ENCODE peak calls at places on chromosomes 13 and 19, in six cellular contexts. G, F, J, B, A and Y are unnamed samples.

GRCh38 chr19:34503546-34504272 is 22.2 kb downstream of the WTIP start:
- DNase-seq in F (no peak), A (no peak), J (no peak), G (no peak), B (no peak), Y (no peak)

GRCh38 chr13:76223565-76223964 is 587.4 kb downstream of the LMO7 start:
- DNase-seq in B (no peak), J (peak; percentile 21), A (no peak), F (no peak), G (no peak), Y (no peak)

GRCh38 chr19:4191044-4191443 is 8.6 kb downstream of the ANKRD24 start:
- DNase-seq in B (no peak), J (no peak), A (no peak), G (no peak), F (no peak), Y (no peak)

GRCh38 chr13:26616126-26616525 is 58.6 kb downstream of the WASF3 start:
- DNase-seq in F (no peak), B (no peak), A (no peak), G (no peak), J (no peak), Y (peak; percentile 94)

GRCh38 chr13:60627071-60627686 is 230.2 kb downstream of the TDRD3 start:
- DNase-seq in B (no peak), A (no peak), J (peak; percentile 90), F (no peak), G (no peak), Y (peak; percentile 31)

GRCh38 chr19:38780443-38780842 is 7.1 kb upstream of the LGALS7 start:
- DNase-seq in G (no peak), A (no peak), B (no peak), F (peak; percentile 4), J (no peak), Y (no peak)

GRCh38 chr19:22945560-22945959 is 57.4 kb downstream of the ZNF728 start:
- DNase-seq in B (no peak), F (no peak), J (peak; percentile 33), G (no peak), A (no peak), Y (no peak)

GRCh38 chr13:34591801-34592454 is 350.1 kb upstream of the NBEA start:
- DNase-seq in A (no peak), B (no peak), J (peak; percentile 35), G (no peak), F (peak; percentile 70), Y (no peak)

GRCh38 chr13:100533588-100534041 is 55.0 kb downstream of the GGACT start:
- DNase-seq in J (no peak), G (no peak), A (no peak), F (no peak), B (no peak), Y (no peak)
- TF ChIP-seq CTCF in J (no peak), G (no peak), A (no peak), F (no peak), B (no peak), Y (no peak)

GRCh38 chr13:27917121-27917947 is 2.5 kb upstream of the PDX1 start:
- DNase-seq in F (no peak), J (peak; percentile 52), A (no peak), G (no peak), B (no peak), Y (no peak)
- H3K27me3 ChIP-seq in F (peaks cover 48% of the 10 kb centered on the region), J (peaks cover 100% of the 10 kb centered on the region), A (no peaks in the 10 kb centered on the region), G (peaks cover 89% of the 10 kb centered on the region), B (no peaks in the 10 kb centered on the region), Y (peaks cover 51% of the 10 kb centered on the region)

DNA sequence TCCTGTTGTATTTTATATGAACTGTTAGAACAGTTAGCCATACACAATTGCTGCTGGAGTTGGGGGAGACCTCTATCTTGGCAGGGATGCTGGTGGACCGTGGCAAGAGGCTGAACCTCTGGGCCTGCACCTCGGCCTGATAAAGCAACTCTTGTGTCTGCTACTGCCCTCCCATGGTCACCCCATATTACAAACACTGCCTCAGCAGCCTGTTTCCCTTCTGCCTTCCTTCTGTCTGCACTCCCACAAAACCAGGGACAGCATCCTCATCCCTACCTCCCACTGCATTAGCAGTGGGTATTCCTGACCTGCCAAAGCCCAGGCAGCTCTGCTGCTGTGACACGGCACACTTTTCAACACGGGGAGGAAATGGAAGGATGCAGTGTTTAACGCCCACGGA is 456.4 kb downstream of the FGF14 start:
- DNase-seq in J (peak; percentile 29), F (no peak), B (no peak), A (no peak), G (no peak), Y (no peak)
- TF ChIP-seq CTCF in J (peak; percentile 31), F (no peak), B (peak; percentile 16), A (no peak), G (no peak), Y (no peak)

GRCh38 chr13:27813826-27814225 is 21.5 kb downstream of the GSX1 start:
- DNase-seq in A (no peak), J (no peak), G (no peak), B (no peak), F (no peak), Y (no peak)
- H3K27me3 ChIP-seq in A (no peaks in the 10 kb centered on the region), J (peaks cover 92% of the 10 kb centered on the region), G (peaks cover 14% of the 10 kb centered on the region), B (peaks cover 4% of the 10 kb centered on the region), F (peaks cover 9% of the 10 kb centered on the region), Y (peaks cover 2% of the 10 kb centered on the region)

GRCh38 chr19:41425174-41426115 is 1.7 kb downstream of the B3GNT8 start:
- DNase-seq in F (no peak), A (no peak), G (peak; percentile 44), B (no peak), J (no peak), Y (no peak)
- TF ChIP-seq CTCF in F (no peak), A (no peak), G (no peak), B (no peak), J (no peak), Y (no peak)

GRCh38 chr19:13060964-13061927 is 41.4 kb downstream of the LYL1 start:
- DNase-seq in J (peak; percentile 94), G (peak; percentile 93), F (peak; percentile 93), A (peak; percentile 85), B (peak; percentile 65), Y (peak; percentile 52)
- H3K27me3 ChIP-seq in J (peaks cover 93% of the 10 kb centered on the region), G (no peaks in the 10 kb centered on the region), F (no peaks in the 10 kb centered on the region), A (no peaks in the 10 kb centered on the region), B (no peaks in the 10 kb centered on the region), Y (no peaks in the 10 kb centered on the region)

GRCh38 chr19:10835754-10836477 is at the start of gene TMED1:
- DNase-seq in A (peak; percentile 100), B (peak; percentile 93), G (peak; percentile 98), F (peak; percentile 100), J (peak; percentile 100), Y (peak; percentile 86)

GRCh38 chr19:10838377-10838776 is 2.4 kb upstream of the TMED1 start:
- DNase-seq in B (no peak), A (no peak), F (no peak), J (no peak), G (no peak), Y (no peak)

GRCh38 chr19:10839071-10840050 is 3.3 kb upstream of the TMED1 start:
- DNase-seq in F (no peak), A (no peak), G (no peak), B (no peak), J (no peak), Y (no peak)

GRCh38 chr19:10835089-10835753 is 791 bp downstream of the TMED1 start:
- DNase-seq in G (no peak), F (peak; percentile 77), A (no peak), B (no peak), J (no peak), Y (peak; percentile 97)

GRCh38 chr19:10836478-10837325 is 690 bp upstream of the TMED1 start:
- DNase-seq in F (peak; percentile 96), J (no peak), B (peak; percentile 88), A (peak; percentile 57), G (peak; percentile 92), Y (no peak)
- TF ChIP-seq CTCF in F (no peak), J (no peak), B (no peak), A (no peak), G (no peak), Y (no peak)

GRCh38 chr13:110233181-110233641 is 73.7 kb downstream of the COL4A1 start:
- DNase-seq in F (peak; percentile 74), J (no peak), G (no peak), A (peak; percentile 75), B (no peak), Y (no peak)

GRCh38 chr13:110232756-110233155 is 74.2 kb downstream of the COL4A1 start:
- DNase-seq in A (no peak), G (no peak), J (no peak), B (no peak), F (peak; percentile 58), Y (no peak)

GRCh38 chr13:110233682-110234280 is 73.2 kb downstream of the COL4A1 start:
- DNase-seq in B (no peak), J (no peak), G (no peak), F (peak; percentile 25), A (no peak), Y (no peak)

GRCh38 chr13:110236431-110236830 is 70.5 kb downstream of the COL4A1 start:
- DNase-seq in A (no peak), F (peak; percentile 20), J (no peak), B (no peak), G (no peak), Y (no peak)

DNA sequence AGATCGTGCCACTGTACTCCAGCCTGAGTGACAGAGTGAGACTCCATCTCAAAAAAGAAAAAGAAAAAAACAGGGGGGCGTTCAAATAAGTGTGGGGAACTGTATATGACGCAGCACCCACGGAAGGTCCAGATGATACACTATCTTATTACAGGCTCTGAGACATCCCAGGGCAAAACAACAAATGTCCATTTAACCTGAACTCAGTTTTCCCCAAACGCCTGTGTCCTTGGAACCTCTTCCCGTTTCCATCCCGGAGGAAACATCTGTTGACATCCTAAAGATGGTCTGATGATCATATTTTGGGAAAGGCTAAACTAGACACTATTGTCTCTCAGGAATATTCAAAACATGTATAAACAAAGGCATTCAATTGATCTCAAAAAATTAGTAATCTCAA is 72.4 kb downstream of the COL4A1 start:
- DNase-seq in G (no peak), J (no peak), A (no peak), F (no peak), B (no peak), Y (no peak)
- H3K27me3 ChIP-seq in G (no peaks in the 10 kb centered on the region), J (no peaks in the 10 kb centered on the region), A (no peaks in the 10 kb centered on the region), F (no peaks in the 10 kb centered on the region), B (no peaks in the 10 kb centered on the region), Y (no peaks in the 10 kb centered on the region)